ENCODE peak calls at places on chromosomes 7 and 10, in six cellular contexts. One of them, this sample, is unnamed. For H3K36me3, the result is how much of the 10 kb centered on the place peaks cover.

GRCh38 chr10:122294006-122294405 is 22.9 kb downstream of the BTBD16 start:
- DNase-seq in mucosa of descending colon: no peak
- DNase-seq in Panc1: no peak
- DNase-seq in thoracic aorta: no peak
- DNase-seq in CD8-positive, alpha-beta T cell: no peak
- DNase-seq in left ventricle myocardium inferior: no peak
- DNase-seq in this sample: no peak

GRCh38 chr10:70461397-70462348 is 16.9 kb upstream of the PALD1 start:
- DNase-seq in mucosa of descending colon: no peak
- DNase-seq in Panc1: peak
- DNase-seq in thoracic aorta: no peak
- DNase-seq in CD8-positive, alpha-beta T cell: peak
- DNase-seq in left ventricle myocardium inferior: peak
- DNase-seq in this sample: no peak

GRCh38 chr7:108418941-108419340 is 37.3 kb downstream of the NRCAM start:
- DNase-seq in mucosa of descending colon: no peak
- DNase-seq in Panc1: no peak
- DNase-seq in thoracic aorta: no peak
- DNase-seq in CD8-positive, alpha-beta T cell: no peak
- DNase-seq in left ventricle myocardium inferior: no peak
- DNase-seq in this sample: no peak

GRCh38 chr10:60943372-60944158 is 420 bp downstream of the RHOBTB1 start:
- DNase-seq in mucosa of descending colon: peak
- DNase-seq in Panc1: no peak
- DNase-seq in thoracic aorta: peak
- DNase-seq in CD8-positive, alpha-beta T cell: peak
- DNase-seq in left ventricle myocardium inferior: peak
- DNase-seq in this sample: peak

GRCh38 chr7:117110480-117111315 is 157.4 kb downstream of the ST7 start:
- DNase-seq in mucosa of descending colon: no peak
- DNase-seq in Panc1: no peak
- DNase-seq in thoracic aorta: no peak
- DNase-seq in CD8-positive, alpha-beta T cell: peak
- DNase-seq in left ventricle myocardium inferior: no peak
- DNase-seq in this sample: no peak

GRCh38 chr7:121504478-121504877 is 108.4 kb upstream of the FAM3C start:
- DNase-seq in mucosa of descending colon: no peak
- DNase-seq in Panc1: no peak
- DNase-seq in thoracic aorta: no peak
- DNase-seq in CD8-positive, alpha-beta T cell: no peak
- DNase-seq in left ventricle myocardium inferior: no peak
- DNase-seq in this sample: no peak

GRCh38 chr10:79342811-79343541 is 4.3 kb upstream of the PPIF start:
- DNase-seq in mucosa of descending colon: no peak
- DNase-seq in Panc1: no peak
- DNase-seq in thoracic aorta: no peak
- DNase-seq in CD8-positive, alpha-beta T cell: no peak
- DNase-seq in left ventricle myocardium inferior: no peak
- DNase-seq in this sample: no peak

GRCh38 chr7:69772699-69773436 is 174.6 kb downstream of the AUTS2 start:
- DNase-seq in mucosa of descending colon: no peak
- DNase-seq in Panc1: no peak
- DNase-seq in thoracic aorta: no peak
- DNase-seq in CD8-positive, alpha-beta T cell: no peak
- DNase-seq in left ventricle myocardium inferior: no peak
- DNase-seq in this sample: no peak

GRCh38 chr10:42962120-42962901 is 114.6 kb upstream of the RET start:
- DNase-seq in mucosa of descending colon: peak
- DNase-seq in Panc1: no peak
- DNase-seq in thoracic aorta: no peak
- DNase-seq in CD8-positive, alpha-beta T cell: no peak
- DNase-seq in left ventricle myocardium inferior: peak
- DNase-seq in this sample: peak

GRCh38 chr7:127886248-127886647 is 145.0 kb downstream of the LRRC4 start:
- DNase-seq in mucosa of descending colon: no peak
- DNase-seq in Panc1: no peak
- DNase-seq in thoracic aorta: no peak
- DNase-seq in CD8-positive, alpha-beta T cell: no peak
- DNase-seq in left ventricle myocardium inferior: no peak
- DNase-seq in this sample: no peak

GRCh38 chr10:88848499-88848898 is 3.1 kb downstream of the ANKRD22 start:
- DNase-seq in mucosa of descending colon: no peak
- DNase-seq in Panc1: no peak
- DNase-seq in thoracic aorta: no peak
- DNase-seq in CD8-positive, alpha-beta T cell: no peak
- DNase-seq in left ventricle myocardium inferior: no peak
- DNase-seq in this sample: no peak

GRCh38 chr7:66953044-66953427 is 32.0 kb downstream of the TMEM248 start:
- DNase-seq in mucosa of descending colon: no peak
- DNase-seq in Panc1: no peak
- DNase-seq in thoracic aorta: no peak
- DNase-seq in CD8-positive, alpha-beta T cell: no peak
- DNase-seq in left ventricle myocardium inferior: no peak
- DNase-seq in this sample: no peak
- H3K36me3 ChIP-seq in mucosa of descending colon: under half
- H3K36me3 ChIP-seq in Panc1: under half
- H3K36me3 ChIP-seq in thoracic aorta: half or more
- H3K36me3 ChIP-seq in CD8-positive, alpha-beta T cell: half or more
- H3K36me3 ChIP-seq in left ventricle myocardium inferior: half or more
- H3K36me3 ChIP-seq in this sample: half or more

GRCh38 chr10:32054087-32054486 is 2.1 kb downstream of the KIF5B start:
- DNase-seq in mucosa of descending colon: no peak
- DNase-seq in Panc1: no peak
- DNase-seq in thoracic aorta: no peak
- DNase-seq in CD8-positive, alpha-beta T cell: no peak
- DNase-seq in left ventricle myocardium inferior: no peak
- DNase-seq in this sample: no peak

GRCh38 chr10:32055478-32056135 is 618 bp downstream of the KIF5B start:
- DNase-seq in mucosa of descending colon: peak
- DNase-seq in Panc1: no peak
- DNase-seq in thoracic aorta: peak
- DNase-seq in CD8-positive, alpha-beta T cell: peak
- DNase-seq in left ventricle myocardium inferior: peak
- DNase-seq in this sample: peak

GRCh38 chr10:32049113-32049512 is 7.1 kb downstream of the KIF5B start:
- DNase-seq in mucosa of descending colon: no peak
- DNase-seq in Panc1: no peak
- DNase-seq in thoracic aorta: no peak
- DNase-seq in CD8-positive, alpha-beta T cell: no peak
- DNase-seq in left ventricle myocardium inferior: no peak
- DNase-seq in this sample: no peak

GRCh38 chr10:32048282-32048681 is 7.9 kb downstream of the KIF5B start:
- DNase-seq in mucosa of descending colon: no peak
- DNase-seq in Panc1: no peak
- DNase-seq in thoracic aorta: no peak
- DNase-seq in CD8-positive, alpha-beta T cell: no peak
- DNase-seq in left ventricle myocardium inferior: no peak
- DNase-seq in this sample: no peak

GRCh38 chr10:32050145-32050544 is 6.1 kb downstream of the KIF5B start:
- DNase-seq in mucosa of descending colon: no peak
- DNase-seq in Panc1: no peak
- DNase-seq in thoracic aorta: no peak
- DNase-seq in CD8-positive, alpha-beta T cell: no peak
- DNase-seq in left ventricle myocardium inferior: no peak
- DNase-seq in this sample: no peak
- H3K36me3 ChIP-seq in mucosa of descending colon: under half
- H3K36me3 ChIP-seq in Panc1: under half
- H3K36me3 ChIP-seq in thoracic aorta: under half
- H3K36me3 ChIP-seq in CD8-positive, alpha-beta T cell: under half
- H3K36me3 ChIP-seq in left ventricle myocardium inferior: under half
- H3K36me3 ChIP-seq in this sample: under half

DNA sequence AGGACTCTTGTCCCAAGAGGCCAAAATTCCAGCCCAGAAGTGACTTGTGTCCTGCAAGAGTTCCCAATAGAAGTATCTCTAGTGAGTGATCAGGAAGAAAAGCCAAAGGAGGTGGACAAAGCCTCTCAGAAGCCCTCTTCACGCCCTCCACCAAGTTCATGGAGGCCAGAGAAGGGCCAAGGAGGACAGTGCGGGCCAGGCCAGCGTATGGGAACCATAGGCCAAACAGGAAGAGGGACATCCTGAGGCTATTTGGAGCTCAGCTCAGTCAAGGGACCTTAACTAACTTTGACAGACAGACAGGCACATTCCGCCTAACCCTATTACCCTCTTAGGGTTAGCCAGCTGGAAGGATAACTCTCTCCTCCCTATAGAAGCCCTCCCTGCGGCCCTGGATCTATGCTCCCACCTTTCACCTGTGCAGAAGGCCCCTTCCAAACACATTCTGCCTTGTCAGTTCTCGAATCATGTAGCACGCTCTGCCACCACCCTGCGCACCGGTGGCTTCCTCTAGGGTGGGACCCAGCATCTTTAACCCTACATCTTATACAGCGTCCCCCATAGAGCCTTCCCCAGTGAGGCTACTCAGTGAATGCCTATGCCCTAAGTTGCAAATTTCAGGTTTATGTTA is 37.2 kb downstream of the FRMPD2 start:
- DNase-seq in mucosa of descending colon: no peak
- DNase-seq in Panc1: no peak
- DNase-seq in thoracic aorta: no peak
- DNase-seq in CD8-positive, alpha-beta T cell: no peak
- DNase-seq in left ventricle myocardium inferior: no peak
- DNase-seq in this sample: no peak
- H3K36me3 ChIP-seq in mucosa of descending colon: under half
- H3K36me3 ChIP-seq in Panc1: under half
- H3K36me3 ChIP-seq in thoracic aorta: under half
- H3K36me3 ChIP-seq in CD8-positive, alpha-beta T cell: under half
- H3K36me3 ChIP-seq in left ventricle myocardium inferior: under half
- H3K36me3 ChIP-seq in this sample: under half

DNA sequence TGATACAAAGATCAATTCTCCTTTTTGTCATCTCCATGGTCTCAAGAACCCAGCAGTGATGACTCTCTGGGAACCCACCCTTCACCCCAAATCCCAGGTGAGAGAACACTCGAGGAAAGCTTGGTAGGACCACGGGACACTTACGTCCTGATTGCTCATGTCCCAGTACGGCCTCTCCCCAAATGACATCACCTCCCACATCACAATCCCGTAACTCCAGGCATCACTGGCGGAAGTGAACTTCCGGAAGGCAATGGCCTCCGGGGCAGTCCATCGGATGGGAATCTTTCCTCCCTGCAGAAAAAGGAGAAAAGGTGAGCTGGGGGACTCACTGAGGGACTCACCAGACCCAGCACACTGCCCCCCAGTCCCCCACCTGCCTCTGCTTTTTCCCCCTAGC is 21.0 kb downstream of the EPHB4 start:
- DNase-seq in mucosa of descending colon: no peak
- DNase-seq in Panc1: no peak
- DNase-seq in thoracic aorta: no peak
- DNase-seq in CD8-positive, alpha-beta T cell: no peak
- DNase-seq in left ventricle myocardium inferior: no peak
- DNase-seq in this sample: no peak
- H3K36me3 ChIP-seq in mucosa of descending colon: under half
- H3K36me3 ChIP-seq in Panc1: under half
- H3K36me3 ChIP-seq in thoracic aorta: under half
- H3K36me3 ChIP-seq in CD8-positive, alpha-beta T cell: under half
- H3K36me3 ChIP-seq in left ventricle myocardium inferior: half or more
- H3K36me3 ChIP-seq in this sample: half or more

GRCh38 chr7:7221602-7222038 is 39.3 kb downstream of the C1GALT1 start:
- DNase-seq in mucosa of descending colon: no peak
- DNase-seq in Panc1: peak
- DNase-seq in thoracic aorta: no peak
- DNase-seq in CD8-positive, alpha-beta T cell: no peak
- DNase-seq in left ventricle myocardium inferior: no peak
- DNase-seq in this sample: no peak
- H3K36me3 ChIP-seq in mucosa of descending colon: under half
- H3K36me3 ChIP-seq in Panc1: under half
- H3K36me3 ChIP-seq in thoracic aorta: under half
- H3K36me3 ChIP-seq in CD8-positive, alpha-beta T cell: under half
- H3K36me3 ChIP-seq in left ventricle myocardium inferior: under half
- H3K36me3 ChIP-seq in this sample: under half

GRCh38 chr7:99629643-99630042 is 12.9 kb downstream of the ZSCAN25 start:
- DNase-seq in mucosa of descending colon: no peak
- DNase-seq in Panc1: no peak
- DNase-seq in thoracic aorta: no peak
- DNase-seq in CD8-positive, alpha-beta T cell: no peak
- DNase-seq in left ventricle myocardium inferior: no peak
- DNase-seq in this sample: no peak

GRCh38 chr7:99626661-99627060 is 9.9 kb downstream of the ZSCAN25 start:
- DNase-seq in mucosa of descending colon: no peak
- DNase-seq in Panc1: no peak
- DNase-seq in thoracic aorta: no peak
- DNase-seq in CD8-positive, alpha-beta T cell: no peak
- DNase-seq in left ventricle myocardium inferior: no peak
- DNase-seq in this sample: no peak

GRCh38 chr7:99627513-99627912 is 10.8 kb downstream of the ZSCAN25 start:
- DNase-seq in mucosa of descending colon: no peak
- DNase-seq in Panc1: no peak
- DNase-seq in thoracic aorta: no peak
- DNase-seq in CD8-positive, alpha-beta T cell: no peak
- DNase-seq in left ventricle myocardium inferior: no peak
- DNase-seq in this sample: no peak

GRCh38 chr7:99628471-99629465 is 12.0 kb downstream of the ZSCAN25 start:
- DNase-seq in mucosa of descending colon: no peak
- DNase-seq in Panc1: no peak
- DNase-seq in thoracic aorta: no peak
- DNase-seq in CD8-positive, alpha-beta T cell: no peak
- DNase-seq in left ventricle myocardium inferior: no peak
- DNase-seq in this sample: no peak

GRCh38 chr7:99631311-99632109 is 14.8 kb downstream of the ZSCAN25 start:
- DNase-seq in mucosa of descending colon: no peak
- DNase-seq in Panc1: no peak
- DNase-seq in thoracic aorta: no peak
- DNase-seq in CD8-positive, alpha-beta T cell: peak
- DNase-seq in left ventricle myocardium inferior: peak
- DNase-seq in this sample: no peak
- H3K36me3 ChIP-seq in mucosa of descending colon: under half
- H3K36me3 ChIP-seq in Panc1: under half
- H3K36me3 ChIP-seq in thoracic aorta: under half
- H3K36me3 ChIP-seq in CD8-positive, alpha-beta T cell: under half
- H3K36me3 ChIP-seq in left ventricle myocardium inferior: half or more
- H3K36me3 ChIP-seq in this sample: half or more

DNA sequence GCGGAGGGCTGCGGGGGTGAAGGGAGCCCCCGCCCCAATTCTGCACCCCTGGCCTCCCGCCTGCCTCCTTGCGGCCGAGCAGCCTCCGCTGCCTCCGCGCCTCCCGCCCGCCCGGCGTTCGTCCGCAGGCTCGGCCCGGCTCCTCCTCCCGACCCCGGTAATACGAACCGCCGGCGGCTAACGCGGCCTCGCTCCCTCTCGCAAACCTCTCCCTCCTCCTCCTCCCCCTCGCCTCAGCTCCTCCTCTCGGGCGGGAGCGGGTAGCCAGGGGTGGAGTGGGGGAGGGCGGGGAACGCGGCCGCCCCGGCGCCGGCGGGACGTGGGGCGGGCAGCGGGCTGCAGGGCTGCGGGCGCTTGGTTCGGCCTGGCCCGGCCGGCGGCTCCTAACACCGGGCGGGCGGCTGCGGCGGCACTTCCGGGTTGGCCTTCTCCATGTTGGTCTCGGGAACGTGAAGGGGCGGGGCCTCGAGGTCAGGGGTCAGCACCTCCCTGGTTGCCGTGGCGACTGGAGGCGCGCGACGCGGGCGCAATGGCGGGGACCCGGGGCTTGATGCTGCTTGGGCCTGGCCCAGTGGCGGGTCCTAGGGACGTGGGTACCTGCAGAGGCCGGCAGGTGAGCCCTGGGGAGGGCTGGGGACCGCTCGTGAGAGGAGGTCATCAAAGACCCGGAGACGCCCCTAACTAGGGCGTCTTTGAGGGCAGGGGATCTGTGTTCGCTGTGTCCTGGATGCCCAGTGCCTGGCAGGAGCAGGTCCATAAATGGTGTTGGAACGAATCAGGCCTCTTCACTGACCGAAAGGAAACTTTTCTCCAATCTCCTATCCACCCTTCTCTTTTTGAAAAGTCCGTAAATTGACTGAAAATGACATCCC is at the start of gene RAB11FIP2:
- DNase-seq in mucosa of descending colon: peak
- DNase-seq in Panc1: peak
- DNase-seq in thoracic aorta: peak
- DNase-seq in CD8-positive, alpha-beta T cell: peak
- DNase-seq in left ventricle myocardium inferior: peak
- DNase-seq in this sample: peak
- H3K36me3 ChIP-seq in mucosa of descending colon: under half
- H3K36me3 ChIP-seq in Panc1: under half
- H3K36me3 ChIP-seq in thoracic aorta: under half
- H3K36me3 ChIP-seq in CD8-positive, alpha-beta T cell: under half
- H3K36me3 ChIP-seq in left ventricle myocardium inferior: under half
- H3K36me3 ChIP-seq in this sample: under half

This sample was measured in spleen.